ENCODE peak calls at places on chromosomes 7 and 10, in five cellular contexts. Z, O, N, A and Q are unnamed samples.

GRCh38 chr10:18659784-18660561 is 742 bp downstream of the ARL5B start:
- DNase-seq in Z (no peak), O (peak), N (peak), A (peak), Q (no peak)

GRCh38 chr7:121541457-121541856 is 145.3 kb upstream of the FAM3C start:
- DNase-seq in Z (no peak), O (no peak), N (no peak), A (no peak), Q (no peak)

GRCh38 chr7:23380961-23381360 is 81.8 kb downstream of the MALSU1 start:
- DNase-seq in Z (no peak), O (no peak), N (no peak), A (no peak), Q (no peak)

GRCh38 chr7:1662767-1663166 is 7.3 kb upstream of the ELFN1 start:
- DNase-seq in Z (peak), O (peak), N (no peak), A (no peak), Q (no peak)

GRCh38 chr7:156566812-156567549 is 73.6 kb upstream of the RNF32 start:
- DNase-seq in Z (no peak), O (no peak), N (no peak), A (no peak), Q (no peak)

GRCh38 chr7:128755816-128756476 is 16.8 kb downstream of the CALU start:
- DNase-seq in Z (no peak), O (no peak), N (peak), A (peak), Q (peak)

GRCh38 chr10:122462533-122463465 is 1.4 kb downstream of the HTRA1 start:
- DNase-seq in Z (no peak), O (no peak), N (peak), A (peak), Q (peak)

GRCh38 chr10:92082583-92083280 is 159.2 kb downstream of the BTAF1 start:
- DNase-seq in Z (no peak), O (no peak), N (peak), A (no peak), Q (no peak)

GRCh38 chr10:89502556-89502955 is 32.8 kb downstream of the SLC16A12 start:
- DNase-seq in Z (no peak), O (no peak), N (peak), A (no peak), Q (peak)

GRCh38 chr7:117834983-117835664 is 38.1 kb downstream of the CTTNBP2 start:
- DNase-seq in Z (no peak), O (peak), N (no peak), A (no peak), Q (no peak)

GRCh38 chr7:149879271-149879711 is 5.5 kb downstream of the ATP6V0E2 start:
- DNase-seq in Z (no peak), O (peak), N (no peak), A (no peak), Q (no peak)

GRCh38 chr7:45088146-45088701 is 545 bp downstream of the NACAD start:
- DNase-seq in Z (no peak), O (no peak), N (no peak), A (no peak), Q (no peak)

GRCh38 chr7:156751319-156751718 is 110.7 kb downstream of the RNF32 start:
- DNase-seq in Z (no peak), O (no peak), N (peak), A (peak), Q (peak)

GRCh38 chr10:29784175-29784773 is 149.5 kb upstream of the SVIL start:
- DNase-seq in Z (no peak), O (peak), N (peak), A (peak), Q (peak)

GRCh38 chr10:42827201-42827600 is 44.6 kb downstream of the BMS1 start:
- DNase-seq in Z (no peak), O (peak), N (no peak), A (no peak), Q (no peak)

GRCh38 chr7:3021825-3022224 is 21.8 kb downstream of the CARD11 start:
- DNase-seq in Z (no peak), O (no peak), N (no peak), A (no peak), Q (no peak)

GRCh38 chr10:1645896-1646295 is 91.4 kb downstream of the ADARB2 start:
- DNase-seq in Z (no peak), O (no peak), N (no peak), A (no peak), Q (no peak)

GRCh38 chr7:32462451-32462850 is 27.7 kb downstream of the LSM5 start:
- DNase-seq in Z (no peak), O (no peak), N (no peak), A (no peak), Q (no peak)

GRCh38 chr7:129568240-129568639 is 43.3 kb upstream of the NRF1 start:
- DNase-seq in Z (no peak), O (no peak), N (no peak), A (no peak), Q (no peak)

GRCh38 chr10:1202343-1202742 is 146.2 kb downstream of the WDR37 start:
- DNase-seq in Z (no peak), O (peak), N (no peak), A (no peak), Q (no peak)

GRCh38 chr7:140159487-140159886 is 17.3 kb downstream of the KDM7A start:
- DNase-seq in Z (no peak), O (no peak), N (peak), A (peak), Q (peak)

GRCh38 chr7:24498439-24498838 is 74.8 kb upstream of the PALS2 start:
- DNase-seq in Z (no peak), O (no peak), N (no peak), A (no peak), Q (no peak)

GRCh38 chr10:131404886-131405285 is 93.4 kb upstream of the TCERG1L start:
- DNase-seq in Z (no peak), O (no peak), N (no peak), A (no peak), Q (no peak)

GRCh38 chr7:45888185-45888992 is at the start of gene IGFBP1:
- DNase-seq in Z (no peak), O (peak), N (peak), A (no peak), Q (no peak)

GRCh38 chr10:13882112-13882711 is 295.4 kb downstream of the PRPF18 start:
- DNase-seq in Z (no peak), O (peak), N (peak), A (peak), Q (peak)

GRCh38 chr7:38694326-38694725 is 63.2 kb upstream of the AMPH start:
- DNase-seq in Z (no peak), O (no peak), N (no peak), A (no peak), Q (no peak)

GRCh38 chr7:13949939-13950338 is 39.5 kb downstream of the ETV1 start:
- DNase-seq in Z (no peak), O (no peak), N (no peak), A (no peak), Q (no peak)

GRCh38 chr7:13953368-13953767 is 36.1 kb downstream of the ETV1 start:
- DNase-seq in Z (no peak), O (no peak), N (no peak), A (no peak), Q (no peak)

GRCh38 chr7:13949450-13949849 is 40.0 kb downstream of the ETV1 start:
- DNase-seq in Z (no peak), O (no peak), N (no peak), A (no peak), Q (no peak)

GRCh38 chr7:13948019-13948781 is 41.3 kb downstream of the ETV1 start:
- DNase-seq in Z (no peak), O (no peak), N (no peak), A (no peak), Q (no peak)

DNA sequence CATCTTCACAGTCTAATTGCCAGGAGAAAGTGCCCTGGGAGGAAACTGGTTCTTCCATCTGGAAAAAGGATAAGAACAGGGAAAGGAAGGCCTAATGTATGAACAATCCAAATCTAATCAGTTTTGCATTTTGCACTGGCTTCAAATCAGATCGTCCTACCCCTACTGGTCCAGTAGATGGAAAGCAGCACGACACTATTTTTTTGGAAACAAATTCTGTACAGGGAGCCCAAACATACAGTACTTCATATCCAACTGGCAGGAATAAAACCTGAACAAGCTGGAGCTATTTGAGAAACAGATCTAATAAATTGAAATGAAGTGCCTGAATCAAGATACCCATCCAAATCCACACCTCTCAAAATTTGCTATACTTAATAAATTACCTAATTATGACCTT is 36.5 kb downstream of the ETV1 start:
- DNase-seq in Z (no peak), O (no peak), N (no peak), A (no peak), Q (no peak)
- TF ChIP-seq CTCF in Z (no peak), O (no peak), N (no peak), A (no peak), Q (no peak)

DNA sequence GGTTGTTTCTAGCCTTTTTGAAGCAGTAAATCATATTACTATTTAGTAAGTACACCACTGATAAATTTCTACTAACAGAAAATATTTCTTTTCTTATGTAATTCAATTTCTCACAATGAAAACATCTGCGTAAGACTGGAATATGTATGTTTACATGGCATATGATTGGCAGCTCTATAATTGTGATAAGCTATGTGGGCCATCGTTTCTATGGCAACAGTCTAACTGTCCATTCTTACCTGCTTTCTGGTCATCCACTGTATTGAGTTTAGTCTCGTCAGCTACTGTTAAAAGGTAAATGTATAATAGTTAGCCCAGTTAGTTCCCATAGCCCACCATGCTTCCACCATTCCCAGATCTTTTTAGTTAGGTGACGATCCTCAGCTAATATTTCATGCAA is 479.1 kb downstream of the PARD3 start:
- DNase-seq in Z (no peak), O (no peak), N (no peak), A (no peak), Q (no peak)
- TF ChIP-seq CTCF in Z (no peak), O (no peak), N (no peak), A (no peak), Q (no peak)

GRCh38 chr10:84261236-84261635 is 16.4 kb downstream of the RGR start:
- DNase-seq in Z (no peak), O (no peak), N (no peak), A (no peak), Q (no peak)

GRCh38 chr10:84265378-84265777 is 20.5 kb downstream of the RGR start:
- DNase-seq in Z (no peak), O (no peak), N (peak), A (no peak), Q (no peak)

GRCh38 chr10:84264611-84265141 is 19.8 kb downstream of the RGR start:
- DNase-seq in Z (peak), O (peak), N (peak), A (peak), Q (peak)

GRCh38 chr10:84262190-84262956 is 17.5 kb downstream of the RGR start:
- DNase-seq in Z (no peak), O (no peak), N (no peak), A (no peak), Q (no peak)

DNA sequence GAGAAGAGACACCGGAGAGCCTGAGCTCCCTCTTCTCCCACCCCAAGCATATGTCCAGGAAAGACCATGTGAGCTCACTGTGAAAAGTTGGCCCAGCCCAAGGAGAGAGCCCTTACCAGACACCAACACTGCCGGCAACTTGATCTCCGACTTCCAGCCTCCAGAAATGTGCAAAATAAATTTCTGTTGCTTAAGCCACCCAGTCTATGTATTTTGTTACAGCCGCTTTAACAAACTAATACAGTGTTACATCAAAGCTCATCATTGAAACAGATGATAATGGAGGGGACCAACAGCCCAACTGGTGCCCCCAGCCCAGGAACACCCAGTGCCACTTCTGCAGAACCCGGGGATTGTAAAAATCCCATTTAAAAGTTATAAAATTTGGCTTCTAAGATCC is 18.9 kb downstream of the RGR start:
- DNase-seq in Z (no peak), O (no peak), N (no peak), A (no peak), Q (no peak)
- TF ChIP-seq CTCF in Z (no peak), O (no peak), N (no peak), A (no peak), Q (no peak)

DNA sequence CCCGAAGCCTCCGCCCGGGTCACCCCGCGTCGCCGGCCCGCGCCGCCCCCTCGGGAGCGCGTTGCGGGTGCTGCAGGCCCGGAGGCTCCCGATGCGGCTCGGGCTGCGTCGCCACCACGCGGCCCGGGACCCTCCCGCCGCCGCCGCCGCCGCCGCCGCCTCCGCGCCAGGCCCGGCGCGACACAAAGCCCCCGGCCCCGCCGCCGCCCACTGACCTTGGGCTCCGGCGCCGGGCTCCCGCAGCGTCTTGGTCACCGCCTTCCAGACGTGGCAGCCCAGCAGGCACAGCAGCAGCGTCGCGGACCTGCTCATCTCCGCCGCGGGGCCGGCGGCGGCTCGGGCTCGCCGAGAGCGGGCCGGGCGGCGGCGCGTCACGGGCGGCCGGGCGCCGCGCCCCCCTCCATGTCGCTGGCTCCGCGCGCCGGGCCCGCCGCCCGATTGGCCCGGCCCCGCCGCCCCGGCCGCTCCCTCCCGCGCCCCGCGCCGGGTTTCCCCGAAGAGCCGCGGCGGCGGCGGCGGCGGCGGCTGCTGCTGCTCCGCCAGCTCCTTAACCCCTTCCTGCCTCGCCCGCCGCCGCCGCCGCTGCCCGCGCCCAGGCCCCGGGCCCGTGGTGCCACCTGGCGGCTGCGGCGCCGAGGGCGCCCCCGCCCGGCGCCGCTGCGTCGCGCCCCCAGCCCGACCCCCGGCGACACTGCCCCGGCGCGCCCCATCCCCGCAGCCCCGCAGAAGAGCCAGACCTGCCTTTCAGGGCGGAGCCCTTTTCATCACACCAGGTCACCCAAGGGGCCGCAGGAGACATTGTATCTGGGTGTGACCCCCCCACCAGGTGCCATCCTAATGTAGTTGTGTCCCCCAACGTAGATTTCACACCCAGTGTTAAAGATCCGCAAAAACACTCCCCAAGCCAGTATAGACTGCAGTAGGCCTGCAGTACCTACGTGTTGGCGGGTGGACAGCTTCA is at the start of gene FAM171A1:
- DNase-seq in Z (peak), O (peak), N (peak), A (peak), Q (no peak)
- TF ChIP-seq CTCF in Z (no peak), O (no peak), N (peak), A (peak), Q (peak)

DNA sequence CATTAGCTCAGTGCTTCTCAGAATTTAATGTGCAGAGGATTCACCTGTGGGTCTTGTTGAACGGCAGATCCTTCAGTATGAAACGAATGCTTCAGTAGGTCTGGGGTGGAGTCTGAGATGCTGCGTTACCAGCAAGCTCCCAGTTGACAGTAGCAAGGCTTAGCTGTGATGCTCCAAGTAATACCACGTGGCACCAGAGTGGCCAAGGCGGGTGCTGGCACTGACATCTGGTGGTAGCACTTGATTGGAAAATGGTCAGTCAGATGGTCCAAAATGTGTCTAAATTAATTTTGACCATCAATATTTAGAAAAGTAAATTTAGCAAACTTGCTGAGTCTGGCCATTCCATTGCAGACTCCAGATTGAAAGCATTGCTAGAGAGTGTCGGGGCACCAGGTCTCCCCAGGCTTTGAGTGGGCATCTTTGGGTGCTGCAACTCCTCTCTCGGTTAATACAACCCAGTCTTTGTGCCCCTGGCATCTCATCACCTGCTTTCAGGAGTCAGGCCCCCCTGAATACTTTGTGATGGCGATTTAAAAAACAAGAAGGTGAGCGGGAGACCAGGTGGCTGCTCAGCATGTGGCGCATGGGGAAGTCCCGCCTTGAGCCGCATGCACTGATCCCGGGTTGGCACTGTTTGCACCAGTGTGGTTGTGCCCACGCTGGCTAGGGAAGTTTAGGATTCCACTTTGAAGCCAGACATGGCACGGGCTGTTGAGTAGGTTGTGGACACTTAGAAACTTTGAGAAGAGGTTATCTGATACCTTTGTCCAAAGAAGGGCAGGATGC is 130.0 kb downstream of the NT5C2 start:
- DNase-seq in Z (no peak), O (no peak), N (no peak), A (no peak), Q (no peak)
- TF ChIP-seq CTCF in Z (no peak), O (peak), N (no peak), A (peak), Q (peak)

DNA sequence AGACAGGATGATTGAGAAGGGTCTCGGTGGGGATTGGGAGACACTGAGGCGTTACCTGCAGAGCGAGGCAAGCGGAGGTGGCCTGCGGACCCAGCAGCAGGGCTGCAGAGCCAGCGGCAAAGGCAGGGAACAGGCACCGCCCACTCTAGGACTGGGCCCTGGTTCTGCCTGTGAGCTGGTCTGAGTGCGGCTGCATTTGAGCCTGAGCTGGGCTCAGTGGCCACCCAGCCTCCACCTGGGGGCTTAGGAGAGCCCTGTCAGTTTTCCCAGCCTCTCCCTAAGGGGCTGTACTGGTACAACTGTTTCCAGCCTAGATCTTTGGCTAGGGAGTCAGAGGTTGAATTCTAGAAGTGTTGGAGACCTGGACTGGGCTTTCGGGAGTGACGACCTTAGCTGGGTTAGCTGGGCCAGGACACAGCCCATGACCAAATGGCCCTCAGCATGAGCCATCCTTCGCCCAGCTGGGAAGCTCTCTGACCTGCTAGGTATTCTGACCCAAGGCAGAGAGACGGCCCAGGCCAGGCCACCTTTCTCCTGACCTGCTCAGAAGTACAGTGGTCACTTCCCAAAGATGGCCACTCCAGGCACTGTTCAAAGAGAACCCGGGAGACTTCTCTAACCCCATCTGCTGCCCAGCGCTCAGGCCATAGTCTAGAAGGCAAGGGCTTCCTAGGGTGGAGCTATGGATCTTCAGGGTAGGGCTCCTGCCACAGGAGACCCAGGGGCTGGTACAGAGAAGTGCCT is 64.9 kb downstream of the PAX2 start:
- DNase-seq in Z (no peak), O (no peak), N (no peak), A (no peak), Q (no peak)
- TF ChIP-seq CTCF in Z (no peak), O (no peak), N (no peak), A (no peak), Q (no peak)

GRCh38 chr7:148264933-148265557 is 325.5 kb upstream of the C7orf33 start:
- DNase-seq in Z (no peak), O (peak), N (peak), A (peak), Q (peak)
- TF ChIP-seq CTCF in Z (no peak), O (peak), N (peak), A (peak), Q (peak)